ENCODE peak calls at places on chromosomes 7 and 10, in seven cellular contexts. R is iPS DF 6.9, K is astrocyte, L is lung, B is transverse colon, C is OCI-LY7, V is ovary. P is an unnamed sample. For H3K4me1, the result is how much of the 10 kb centered on the place peaks cover.

GRCh38 chr7:24199978-24200377 is 84.0 kb upstream of the NPY start:
- DNase-seq in B (no peak), V (no peak), L (no peak), C (no peak), R (no peak), K (peak), P (no peak)

GRCh38 chr7:157117796-157118195 is 20.9 kb upstream of the UBE3C start:
- DNase-seq in L (no peak), V (no peak), R (no peak), B (no peak), C (no peak), K (no peak), P (no peak)

GRCh38 chr7:135573541-135573940 is 15.8 kb downstream of the NUP205 start:
- DNase-seq in L (no peak), V (no peak), C (no peak), R (no peak), K (no peak), B (no peak), P (no peak)

GRCh38 chr10:52895066-52895465 is 122.5 kb upstream of the MBL2 start:
- DNase-seq in L (no peak), K (no peak), B (no peak), V (no peak), C (no peak), R (no peak), P (no peak)

GRCh38 chr7:90401989-90402388 is 1.3 kb upstream of the CLDN12 start:
- DNase-seq in C (no peak), K (no peak), V (no peak), B (peak), R (no peak), L (no peak), P (no peak)

GRCh38 chr7:136039577-136040345 is 62.6 kb upstream of the MTPN start:
- DNase-seq in C (no peak), V (no peak), R (no peak), L (no peak), K (no peak), B (no peak), P (no peak)

GRCh38 chr10:123565691-123566660 is 100.2 kb upstream of the GPR26 start:
- DNase-seq in C (no peak), V (no peak), R (no peak), K (no peak), B (no peak), L (no peak), P (no peak)

GRCh38 chr7:139242741-139243281 is 11.8 kb downstream of the UBN2 start:
- DNase-seq in K (peak), V (no peak), C (no peak), R (no peak), L (no peak), B (no peak), P (no peak)

GRCh38 chr7:8291742-8292141 is 29.8 kb upstream of the ICA1 start:
- DNase-seq in V (no peak), K (no peak), R (no peak), L (no peak), C (no peak), B (no peak), P (no peak)

GRCh38 chr7:127114739-127115265 is 137.9 kb downstream of the GRM8 start:
- DNase-seq in V (no peak), K (no peak), R (no peak), L (no peak), C (no peak), B (no peak), P (no peak)

GRCh38 chr7:33744293-33744692 is 161.0 kb upstream of the BMPER start:
- DNase-seq in K (no peak), B (no peak), L (no peak), V (no peak), R (no peak), C (peak), P (no peak)

GRCh38 chr10:361203-362135 is 226.2 kb downstream of the ZMYND11 start:
- DNase-seq in K (no peak), R (no peak), V (no peak), B (no peak), C (no peak), L (no peak), P (no peak)

GRCh38 chr10:32937824-32938482 is 20.1 kb downstream of the ITGB1 start:
- DNase-seq in L (no peak), K (no peak), C (no peak), R (no peak), B (peak), V (no peak), P (no peak)

GRCh38 chr10:114399576-114399975 is 4.7 kb downstream of the AFAP1L2 start:
- DNase-seq in L (no peak), C (no peak), V (no peak), K (peak), B (no peak), R (no peak), P (no peak)
- H3K4me1 ChIP-seq in L (under half), C (under half), V (under half), K (under half), B (under half), R (under half), P (half or more)

GRCh38 chr7:130493275-130493868 is 1.5 kb downstream of the MEST start:
- DNase-seq in V (peak), L (no peak), B (no peak), K (no peak), R (no peak), C (no peak), P (no peak)
- H3K4me3 ChIP-seq in V (peak), L (no peak), B (no peak), K (peak), R (peak), C (no peak), P (peak)

GRCh38 chr7:94375713-94376112 is 19.0 kb upstream of the COL1A2 start:
- DNase-seq in K (peak), L (no peak), C (no peak), R (no peak), B (no peak), V (no peak), P (no peak)

GRCh38 chr7:94375167-94375566 is 19.5 kb upstream of the COL1A2 start:
- DNase-seq in K (peak), B (peak), C (no peak), L (peak), V (peak), R (no peak), P (peak)

GRCh38 chr7:94380264-94380663 is 14.4 kb upstream of the COL1A2 start:
- DNase-seq in L (no peak), B (no peak), K (no peak), C (no peak), R (no peak), V (no peak), P (no peak)

GRCh38 chr7:94376281-94376680 is 18.4 kb upstream of the COL1A2 start:
- DNase-seq in K (no peak), B (no peak), V (peak), R (no peak), C (no peak), L (no peak), P (no peak)

GRCh38 chr7:94378396-94378795 is 16.3 kb upstream of the COL1A2 start:
- DNase-seq in V (no peak), L (no peak), K (no peak), R (no peak), B (no peak), C (no peak), P (no peak)
- H3K4me1 ChIP-seq in V (under half), L (under half), K (under half), R (under half), B (under half), C (under half), P (under half)

GRCh38 chr10:95414844-95415545 is 124.2 kb upstream of the PDLIM1 start:
- DNase-seq in K (no peak), L (no peak), V (no peak), R (no peak), B (no peak), C (no peak), P (peak)

GRCh38 chr10:95416973-95417372 is 126.2 kb upstream of the PDLIM1 start:
- DNase-seq in B (no peak), K (no peak), C (no peak), R (no peak), L (no peak), V (no peak), P (no peak)

GRCh38 chr10:95415631-95416031 is 124.8 kb upstream of the PDLIM1 start:
- DNase-seq in K (no peak), C (no peak), B (no peak), L (no peak), V (no peak), R (no peak), P (peak)

GRCh38 chr10:95414016-95414830 is 123.4 kb upstream of the PDLIM1 start:
- DNase-seq in V (no peak), R (no peak), L (no peak), B (no peak), C (no peak), K (no peak), P (no peak)

GRCh38 chr10:95416270-95416669 is 125.5 kb upstream of the PDLIM1 start:
- DNase-seq in L (no peak), V (no peak), R (no peak), K (no peak), B (no peak), C (no peak), P (peak)
- H3K4me3 ChIP-seq in L (no peak), V (no peak), R (no peak), K (no peak), B (no peak), C (no peak), P (no peak)

GRCh38 chr10:112217413-112218390 is 34.1 kb upstream of the GPAM start:
- DNase-seq in L (no peak), C (no peak), R (no peak), K (no peak), B (no peak), V (no peak), P (no peak)
- H3K4me1 ChIP-seq in L (under half), C (under half), R (under half), K (under half), B (under half), V (under half), P (under half)

GRCh38 chr10:62814901-62815372 is 1.2 kb downstream of the EGR2 start:
- DNase-seq in V (peak), C (no peak), L (no peak), R (no peak), K (peak), B (no peak), P (no peak)
- H3K4me3 ChIP-seq in V (peak), C (peak), L (peak), R (peak), K (peak), B (peak), P (peak)